ENCODE peak calls at places on chromosomes 5 and 9, in ten cellular contexts. One of them, this sample, is unnamed.

GRCh38 chr5:10352404-10353240 is 873 bp upstream of the MARCHF6 start:
- DNase-seq in activated naive CD4-positive, alpha-beta T cell: no peak
- DNase-seq in anterior cingulate cortex: no peak
- DNase-seq in A549: no peak
- DNase-seq in stimulated activated CD4-positive, alpha-beta T cell treated with anti-CD3 and anti-CD28 coated beads, TNF-alpha, amount 100 ng/mL, for 48 hours: no peak
- DNase-seq in stimulated activated naive CD8-positive, alpha-beta T cell treated with anti-CD3 and anti-CD28 coated beads, Interleukin-15, Interleukin-2, amounts not matched to agents 100 U/mL and 50 U/mL, for 24 hours: peak
- DNase-seq in astrocyte of the spinal cord: peak
- DNase-seq in dermis blood vessel endothelial cell: no peak
- DNase-seq in DMS 273 treated with DMSO at 0.1 percent for 48 hours: no peak
- DNase-seq in GM04503: peak
- DNase-seq in this sample: no peak

GRCh38 chr9:101582593-101582992 is 12.2 kb downstream of the PPP3R2 start:
- DNase-seq in activated naive CD4-positive, alpha-beta T cell: no peak
- DNase-seq in anterior cingulate cortex: no peak
- DNase-seq in A549: no peak
- DNase-seq in astrocyte of the spinal cord: peak
- DNase-seq in stimulated activated CD4-positive, alpha-beta T cell treated with anti-CD3 and anti-CD28 coated beads, TNF-alpha, amount 100 ng/mL, for 48 hours: no peak
- DNase-seq in GM04503: peak
- DNase-seq in DMS 273 treated with DMSO at 0.1 percent for 48 hours: peak
- DNase-seq in stimulated activated naive CD8-positive, alpha-beta T cell treated with anti-CD3 and anti-CD28 coated beads, Interleukin-15, Interleukin-2, amounts not matched to agents 100 U/mL and 50 U/mL, for 24 hours: no peak
- DNase-seq in dermis blood vessel endothelial cell: peak
- DNase-seq in this sample: no peak

GRCh38 chr5:57412010-57412409 is 70.6 kb downstream of the ACTBL2 start:
- DNase-seq in GM04503: no peak
- DNase-seq in anterior cingulate cortex: no peak
- DNase-seq in dermis blood vessel endothelial cell: no peak
- DNase-seq in stimulated activated CD4-positive, alpha-beta T cell treated with anti-CD3 and anti-CD28 coated beads, TNF-alpha, amount 100 ng/mL, for 48 hours: no peak
- DNase-seq in astrocyte of the spinal cord: peak
- DNase-seq in DMS 273 treated with DMSO at 0.1 percent for 48 hours: no peak
- DNase-seq in activated naive CD4-positive, alpha-beta T cell: no peak
- DNase-seq in A549: no peak
- DNase-seq in stimulated activated naive CD8-positive, alpha-beta T cell treated with anti-CD3 and anti-CD28 coated beads, Interleukin-15, Interleukin-2, amounts not matched to agents 100 U/mL and 50 U/mL, for 24 hours: no peak
- DNase-seq in this sample: no peak

GRCh38 chr5:151470440-151470839 is 23.0 kb downstream of the SLC36A1 start:
- DNase-seq in dermis blood vessel endothelial cell: no peak
- DNase-seq in anterior cingulate cortex: no peak
- DNase-seq in stimulated activated CD4-positive, alpha-beta T cell treated with anti-CD3 and anti-CD28 coated beads, TNF-alpha, amount 100 ng/mL, for 48 hours: no peak
- DNase-seq in GM04503: no peak
- DNase-seq in DMS 273 treated with DMSO at 0.1 percent for 48 hours: no peak
- DNase-seq in activated naive CD4-positive, alpha-beta T cell: no peak
- DNase-seq in A549: no peak
- DNase-seq in stimulated activated naive CD8-positive, alpha-beta T cell treated with anti-CD3 and anti-CD28 coated beads, Interleukin-15, Interleukin-2, amounts not matched to agents 100 U/mL and 50 U/mL, for 24 hours: no peak
- DNase-seq in astrocyte of the spinal cord: no peak
- DNase-seq in this sample: no peak

GRCh38 chr9:136665111-136665703 is 2.5 kb downstream of the EGFL7 start:
- DNase-seq in GM04503: no peak
- DNase-seq in anterior cingulate cortex: no peak
- DNase-seq in A549: peak
- DNase-seq in stimulated activated naive CD8-positive, alpha-beta T cell treated with anti-CD3 and anti-CD28 coated beads, Interleukin-15, Interleukin-2, amounts not matched to agents 100 U/mL and 50 U/mL, for 24 hours: peak
- DNase-seq in dermis blood vessel endothelial cell: peak
- DNase-seq in stimulated activated CD4-positive, alpha-beta T cell treated with anti-CD3 and anti-CD28 coated beads, TNF-alpha, amount 100 ng/mL, for 48 hours: no peak
- DNase-seq in DMS 273 treated with DMSO at 0.1 percent for 48 hours: no peak
- DNase-seq in astrocyte of the spinal cord: no peak
- DNase-seq in activated naive CD4-positive, alpha-beta T cell: no peak
- DNase-seq in this sample: no peak

GRCh38 chr9:77011973-77012817 is 7.3 kb upstream of the FOXB2 start:
- DNase-seq in dermis blood vessel endothelial cell: peak
- DNase-seq in GM04503: no peak
- DNase-seq in A549: no peak
- DNase-seq in activated naive CD4-positive, alpha-beta T cell: peak
- DNase-seq in astrocyte of the spinal cord: peak
- DNase-seq in anterior cingulate cortex: no peak
- DNase-seq in stimulated activated CD4-positive, alpha-beta T cell treated with anti-CD3 and anti-CD28 coated beads, TNF-alpha, amount 100 ng/mL, for 48 hours: peak
- DNase-seq in DMS 273 treated with DMSO at 0.1 percent for 48 hours: no peak
- DNase-seq in stimulated activated naive CD8-positive, alpha-beta T cell treated with anti-CD3 and anti-CD28 coated beads, Interleukin-15, Interleukin-2, amounts not matched to agents 100 U/mL and 50 U/mL, for 24 hours: peak
- DNase-seq in this sample: peak

GRCh38 chr9:95226921-95227320 is 90.6 kb downstream of the FANCC start:
- DNase-seq in A549: no peak
- DNase-seq in stimulated activated CD4-positive, alpha-beta T cell treated with anti-CD3 and anti-CD28 coated beads, TNF-alpha, amount 100 ng/mL, for 48 hours: no peak
- DNase-seq in anterior cingulate cortex: no peak
- DNase-seq in astrocyte of the spinal cord: no peak
- DNase-seq in DMS 273 treated with DMSO at 0.1 percent for 48 hours: no peak
- DNase-seq in dermis blood vessel endothelial cell: no peak
- DNase-seq in GM04503: no peak
- DNase-seq in stimulated activated naive CD8-positive, alpha-beta T cell treated with anti-CD3 and anti-CD28 coated beads, Interleukin-15, Interleukin-2, amounts not matched to agents 100 U/mL and 50 U/mL, for 24 hours: no peak
- DNase-seq in activated naive CD4-positive, alpha-beta T cell: no peak
- DNase-seq in this sample: no peak

GRCh38 chr5:32217886-32218396 is 43.8 kb upstream of the GOLPH3 start:
- DNase-seq in stimulated activated naive CD8-positive, alpha-beta T cell treated with anti-CD3 and anti-CD28 coated beads, Interleukin-15, Interleukin-2, amounts not matched to agents 100 U/mL and 50 U/mL, for 24 hours: no peak
- DNase-seq in astrocyte of the spinal cord: peak
- DNase-seq in anterior cingulate cortex: no peak
- DNase-seq in stimulated activated CD4-positive, alpha-beta T cell treated with anti-CD3 and anti-CD28 coated beads, TNF-alpha, amount 100 ng/mL, for 48 hours: no peak
- DNase-seq in A549: no peak
- DNase-seq in dermis blood vessel endothelial cell: peak
- DNase-seq in activated naive CD4-positive, alpha-beta T cell: no peak
- DNase-seq in DMS 273 treated with DMSO at 0.1 percent for 48 hours: peak
- DNase-seq in GM04503: no peak
- DNase-seq in this sample: no peak

GRCh38 chr5:106127341-106127781 is 1543.4 kb downstream of the EFNA5 start:
- DNase-seq in dermis blood vessel endothelial cell: no peak
- DNase-seq in stimulated activated naive CD8-positive, alpha-beta T cell treated with anti-CD3 and anti-CD28 coated beads, Interleukin-15, Interleukin-2, amounts not matched to agents 100 U/mL and 50 U/mL, for 24 hours: no peak
- DNase-seq in GM04503: no peak
- DNase-seq in stimulated activated CD4-positive, alpha-beta T cell treated with anti-CD3 and anti-CD28 coated beads, TNF-alpha, amount 100 ng/mL, for 48 hours: no peak
- DNase-seq in astrocyte of the spinal cord: peak
- DNase-seq in activated naive CD4-positive, alpha-beta T cell: no peak
- DNase-seq in anterior cingulate cortex: no peak
- DNase-seq in A549: no peak
- DNase-seq in DMS 273 treated with DMSO at 0.1 percent for 48 hours: no peak
- DNase-seq in this sample: peak

GRCh38 chr9:6106576-6107339 is 91.3 kb upstream of the RANBP6 start:
- DNase-seq in dermis blood vessel endothelial cell: peak
- DNase-seq in GM04503: peak
- DNase-seq in A549: peak
- DNase-seq in astrocyte of the spinal cord: no peak
- DNase-seq in activated naive CD4-positive, alpha-beta T cell: no peak
- DNase-seq in stimulated activated CD4-positive, alpha-beta T cell treated with anti-CD3 and anti-CD28 coated beads, TNF-alpha, amount 100 ng/mL, for 48 hours: no peak
- DNase-seq in stimulated activated naive CD8-positive, alpha-beta T cell treated with anti-CD3 and anti-CD28 coated beads, Interleukin-15, Interleukin-2, amounts not matched to agents 100 U/mL and 50 U/mL, for 24 hours: no peak
- DNase-seq in DMS 273 treated with DMSO at 0.1 percent for 48 hours: peak
- DNase-seq in anterior cingulate cortex: no peak
- DNase-seq in this sample: no peak

GRCh38 chr9:86275962-86276361 is 6.4 kb downstream of the ISCA1 start:
- DNase-seq in stimulated activated CD4-positive, alpha-beta T cell treated with anti-CD3 and anti-CD28 coated beads, TNF-alpha, amount 100 ng/mL, for 48 hours: no peak
- DNase-seq in dermis blood vessel endothelial cell: peak
- DNase-seq in DMS 273 treated with DMSO at 0.1 percent for 48 hours: no peak
- DNase-seq in activated naive CD4-positive, alpha-beta T cell: no peak
- DNase-seq in A549: no peak
- DNase-seq in GM04503: no peak
- DNase-seq in anterior cingulate cortex: no peak
- DNase-seq in stimulated activated naive CD8-positive, alpha-beta T cell treated with anti-CD3 and anti-CD28 coated beads, Interleukin-15, Interleukin-2, amounts not matched to agents 100 U/mL and 50 U/mL, for 24 hours: no peak
- DNase-seq in astrocyte of the spinal cord: no peak
- DNase-seq in this sample: no peak

GRCh38 chr9:130205912-130206311 is 33.7 kb downstream of the NCS1 start:
- DNase-seq in A549: no peak
- DNase-seq in astrocyte of the spinal cord: no peak
- DNase-seq in anterior cingulate cortex: no peak
- DNase-seq in dermis blood vessel endothelial cell: no peak
- DNase-seq in activated naive CD4-positive, alpha-beta T cell: no peak
- DNase-seq in DMS 273 treated with DMSO at 0.1 percent for 48 hours: no peak
- DNase-seq in stimulated activated naive CD8-positive, alpha-beta T cell treated with anti-CD3 and anti-CD28 coated beads, Interleukin-15, Interleukin-2, amounts not matched to agents 100 U/mL and 50 U/mL, for 24 hours: no peak
- DNase-seq in GM04503: no peak
- DNase-seq in stimulated activated CD4-positive, alpha-beta T cell treated with anti-CD3 and anti-CD28 coated beads, TNF-alpha, amount 100 ng/mL, for 48 hours: no peak
- DNase-seq in this sample: no peak

GRCh38 chr9:109653470-109653869 is 126.5 kb upstream of the PALM2AKAP2 start:
- DNase-seq in stimulated activated CD4-positive, alpha-beta T cell treated with anti-CD3 and anti-CD28 coated beads, TNF-alpha, amount 100 ng/mL, for 48 hours: no peak
- DNase-seq in GM04503: no peak
- DNase-seq in A549: no peak
- DNase-seq in dermis blood vessel endothelial cell: no peak
- DNase-seq in astrocyte of the spinal cord: no peak
- DNase-seq in activated naive CD4-positive, alpha-beta T cell: no peak
- DNase-seq in anterior cingulate cortex: no peak
- DNase-seq in DMS 273 treated with DMSO at 0.1 percent for 48 hours: no peak
- DNase-seq in stimulated activated naive CD8-positive, alpha-beta T cell treated with anti-CD3 and anti-CD28 coated beads, Interleukin-15, Interleukin-2, amounts not matched to agents 100 U/mL and 50 U/mL, for 24 hours: no peak
- DNase-seq in this sample: no peak